ENCODE peak calls at places on chromosomes 6 and 20, in four cellular contexts. S is fibroblast of the aortic adventitia; M is stimulated activated naive CD8-positive, alpha-beta T cell treated with anti-CD3 and anti-CD28 coated beads, Interleukin-15, Interleukin-2, amounts not matched to agents 100 U/mL and 50 U/mL, for 24 hours; A is upper lobe of right lung. J is an unnamed sample.

GRCh38 chr6:149929422-149929821 is 6.5 kb upstream of the RAET1G start:
- DNase-seq in S (no peak), M (no peak), A (no peak), J (no peak)

GRCh38 chr6:143060806-143061596 is at the start of gene AIG1:
- DNase-seq in S (peak; percentile 57), M (peak; percentile 64), A (no peak), J (peak; percentile 39)

GRCh38 chr20:57210911-57211280 is 55.5 kb downstream of the BMP7 start:
- DNase-seq in S (no peak), M (no peak), A (no peak), J (no peak)

GRCh38 chr6:34381086-34381485 is 11.4 kb downstream of the NUDT3 start:
- DNase-seq in S (peak; percentile 16), M (no peak), A (no peak), J (peak; percentile 36)

GRCh38 chr20:49561806-49562205 is 6.1 kb downstream of the PTGIS start:
- DNase-seq in S (peak; percentile 40), M (no peak), A (no peak), J (no peak)

GRCh38 chr20:15289337-15289736 is 951.9 kb upstream of the FLRT3 start:
- DNase-seq in S (no peak), M (no peak), A (no peak), J (no peak)

GRCh38 chr6:20203561-20204528 is 8.4 kb downstream of the MBOAT1 start:
- DNase-seq in S (no peak), M (no peak), A (no peak), J (peak; percentile 39)

GRCh38 chr6:46925563-46926253 is 4.0 kb upstream of the ADGRF5 start:
- DNase-seq in S (peak; percentile 92), M (no peak), A (peak; percentile 78), J (no peak)

GRCh38 chr20:37154684-37155298 is 24.3 kb upstream of the RPN2 start:
- DNase-seq in S (no peak), M (no peak), A (no peak), J (peak; percentile 65)

GRCh38 chr20:40768105-40768504 is 79.1 kb upstream of the MAFB start:
- DNase-seq in S (no peak), M (no peak), A (no peak), J (no peak)

GRCh38 chr6:43901330-43902230 is 131.6 kb downstream of the VEGFA start:
- DNase-seq in S (no peak), M (no peak), A (no peak), J (no peak)

GRCh38 chr6:40148882-40149573 is 214.8 kb upstream of the MOCS1 start:
- DNase-seq in S (no peak), M (no peak), A (no peak), J (no peak)

GRCh38 chr6:105592329-105592728 is 189.4 kb upstream of the PREP start:
- DNase-seq in S (peak; percentile 93), M (no peak), A (no peak), J (no peak)

GRCh38 chr6:21992178-21992967 is 304.5 kb downstream of the PRL start:
- DNase-seq in S (peak; percentile 72), M (peak; percentile 6), A (no peak), J (no peak)

GRCh38 chr20:47020231-47020630 is 125.6 kb downstream of the EYA2 start:
- DNase-seq in S (peak; percentile 4), M (no peak), A (no peak), J (no peak)

GRCh38 chr6:105849741-105850140 is 236.4 kb upstream of the PRDM1 start:
- DNase-seq in S (peak; percentile 11), M (no peak), A (no peak), J (no peak)

GRCh38 chr6:438634-439170 is 47.1 kb downstream of the IRF4 start:
- DNase-seq in S (no peak), M (no peak), A (no peak), J (no peak)

GRCh38 chr6:524803-525202 is 132.1 kb downstream of the HUS1B start:
- DNase-seq in S (no peak), M (peak; percentile 64), A (no peak), J (no peak)

GRCh38 chr6:3850451-3851203 is 1.5 kb downstream of the FAM50B start:
- DNase-seq in S (no peak), M (peak; percentile 22), A (no peak), J (no peak)

GRCh38 chr20:63381781-63382431 is 20.8 kb upstream of the CHRNA4 start:
- DNase-seq in S (no peak), M (peak; percentile 47), A (no peak), J (peak; percentile 78)

GRCh38 chr20:19947611-19948264 is 69.4 kb upstream of the NAA20 start:
- DNase-seq in S (peak; percentile 64), M (no peak), A (no peak), J (peak; percentile 36)

GRCh38 chr6:38915205-38915925 is 133.2 kb upstream of the GLP1R start:
- DNase-seq in S (no peak), M (no peak), A (no peak), J (no peak)

GRCh38 chr6:75691012-75691411 is 58.0 kb upstream of the MYO6 start:
- DNase-seq in S (peak; percentile 15), M (no peak), A (no peak), J (no peak)

GRCh38 chr20:31909253-31910070 is 39.0 kb downstream of the TTLL9 start:
- DNase-seq in S (no peak), M (no peak), A (peak; percentile 26), J (no peak)

GRCh38 chr6:45577836-45578504 is 200.2 kb upstream of the SUPT3H start:
- DNase-seq in S (peak; percentile 44), M (no peak), A (no peak), J (no peak)

GRCh38 chr20:10487354-10488115 is 52.4 kb downstream of the SLX4IP start:
- DNase-seq in S (no peak), M (no peak), A (no peak), J (no peak)

GRCh38 chr6:158789115-158789917 is 29.9 kb downstream of the EZR start:
- DNase-seq in S (no peak), M (no peak), A (no peak), J (no peak)